ENCODE peak calls at places on chromosomes 7 and 10, in four cellular contexts. F is HFF-Myc, Q is right atrium auricular region, G is body of pancreas. M is an unnamed sample.

GRCh38 chr10:114168450-114169009 is 5.5 kb downstream of the CCDC186 start:
- DNase-seq in Q (no peak), F (no peak), G (no peak), M (no peak)

GRCh38 chr7:154789404-154789803 is 213.5 kb downstream of the PAXIP1 start:
- DNase-seq in G (no peak), F (no peak), Q (no peak), M (no peak)

GRCh38 chr10:124066744-124067714 is 26.4 kb downstream of the CHST15 start:
- DNase-seq in F (no peak), G (no peak), Q (no peak), M (no peak)

GRCh38 chr10:69653561-69653960 is 23.5 kb downstream of the FAM241B start:
- DNase-seq in Q (no peak), G (no peak), F (no peak), M (no peak)

GRCh38 chr10:128861018-128861565 is 605.9 kb upstream of the MGMT start:
- DNase-seq in F (no peak), G (no peak), Q (peak; percentile 53), M (no peak)

GRCh38 chr10:128530301-128530700 is 404.1 kb upstream of the MKI67 start:
- DNase-seq in Q (no peak), F (no peak), G (no peak), M (no peak)

GRCh38 chr10:8017276-8017675 is 37.2 kb upstream of the GATA3 start:
- DNase-seq in Q (no peak), F (no peak), G (no peak), M (no peak)

GRCh38 chr7:45564485-45564884 is 9.7 kb upstream of the ADCY1 start:
- DNase-seq in Q (no peak), F (no peak), G (no peak), M (no peak)

GRCh38 chr7:158017226-158018060 is 570.2 kb downstream of the PTPRN2 start:
- DNase-seq in F (no peak), G (no peak), Q (peak; percentile 36), M (no peak)

GRCh38 chr7:14691597-14692203 is 210.9 kb downstream of the DGKB start:
- DNase-seq in G (peak; percentile 61), Q (peak; percentile 64), F (no peak), M (peak; percentile 57)

GRCh38 chr10:19925064-19925463 is 108.8 kb downstream of the PLXDC2 start:
- DNase-seq in Q (no peak), G (no peak), F (no peak), M (no peak)

GRCh38 chr7:28383949-28384348 is 28.4 kb upstream of the CREB5 start:
- DNase-seq in F (no peak), Q (no peak), G (no peak), M (no peak)

GRCh38 chr10:124157286-124157685 is 63.9 kb upstream of the CHST15 start:
- DNase-seq in G (no peak), Q (no peak), F (no peak), M (no peak)

GRCh38 chr7:25392571-25393338 is 164.5 kb upstream of the NPVF start:
- DNase-seq in F (no peak), Q (no peak), G (no peak), M (no peak)

GRCh38 chr10:52459097-52459496 is 145.0 kb downstream of the DKK1 start:
- DNase-seq in Q (no peak), F (no peak), G (no peak), M (no peak)

GRCh38 chr7:23277359-23277989 is 21.7 kb upstream of the MALSU1 start:
- DNase-seq in G (peak; percentile 32), Q (no peak), F (peak; percentile 50), M (peak; percentile 78)

GRCh38 chr7:94368371-94368791 is 26.3 kb upstream of the COL1A2 start:
- DNase-seq in F (peak; percentile 96), Q (no peak), G (no peak), M (no peak)

GRCh38 chr7:48875300-48875916 is 48.9 kb upstream of the CDC14C start:
- DNase-seq in Q (no peak), F (no peak), G (peak; percentile 24), M (peak; percentile 71)

GRCh38 chr7:120794100-120794729 is 63.7 kb downstream of the TSPAN12 start:
- DNase-seq in Q (no peak), F (no peak), G (no peak), M (no peak)

GRCh38 chr10:109941193-109941872 is 18.0 kb upstream of the XPNPEP1 start:
- DNase-seq in F (no peak), Q (no peak), G (no peak), M (no peak)

GRCh38 chr7:110130669-110131068 is 960.3 kb upstream of the LRRN3 start:
- DNase-seq in F (no peak), Q (no peak), G (no peak), M (no peak)
- TF ChIP-seq CTCF in F (no peak), Q (no peak), G (no peak), M (no peak)

GRCh38 chr10:86305521-86305920 is 61.1 kb downstream of the GRID1 start:
- DNase-seq in G (no peak), F (no peak), Q (no peak), M (no peak)

GRCh38 chr10:86310291-86310690 is 56.3 kb downstream of the GRID1 start:
- DNase-seq in G (no peak), F (no peak), Q (no peak), M (no peak)

GRCh38 chr10:86306628-86307278 is 59.8 kb downstream of the GRID1 start:
- DNase-seq in F (no peak), G (no peak), Q (no peak), M (peak; percentile 13)

GRCh38 chr10:86310702-86311101 is 55.9 kb downstream of the GRID1 start:
- DNase-seq in F (no peak), Q (no peak), G (no peak), M (no peak)

GRCh38 chr10:86308056-86308455 is 58.5 kb downstream of the GRID1 start:
- DNase-seq in F (no peak), Q (no peak), G (no peak), M (no peak)
- TF ChIP-seq CTCF in F (no peak), Q (no peak), G (no peak), M (no peak)

GRCh38 chr7:130719550-130719949 is 14.5 kb downstream of the KLF14 start:
- DNase-seq in Q (no peak), F (no peak), G (no peak), M (no peak)

GRCh38 chr7:130723784-130724183 is 10.2 kb downstream of the KLF14 start:
- DNase-seq in G (no peak), Q (no peak), F (no peak), M (no peak)

DNA sequence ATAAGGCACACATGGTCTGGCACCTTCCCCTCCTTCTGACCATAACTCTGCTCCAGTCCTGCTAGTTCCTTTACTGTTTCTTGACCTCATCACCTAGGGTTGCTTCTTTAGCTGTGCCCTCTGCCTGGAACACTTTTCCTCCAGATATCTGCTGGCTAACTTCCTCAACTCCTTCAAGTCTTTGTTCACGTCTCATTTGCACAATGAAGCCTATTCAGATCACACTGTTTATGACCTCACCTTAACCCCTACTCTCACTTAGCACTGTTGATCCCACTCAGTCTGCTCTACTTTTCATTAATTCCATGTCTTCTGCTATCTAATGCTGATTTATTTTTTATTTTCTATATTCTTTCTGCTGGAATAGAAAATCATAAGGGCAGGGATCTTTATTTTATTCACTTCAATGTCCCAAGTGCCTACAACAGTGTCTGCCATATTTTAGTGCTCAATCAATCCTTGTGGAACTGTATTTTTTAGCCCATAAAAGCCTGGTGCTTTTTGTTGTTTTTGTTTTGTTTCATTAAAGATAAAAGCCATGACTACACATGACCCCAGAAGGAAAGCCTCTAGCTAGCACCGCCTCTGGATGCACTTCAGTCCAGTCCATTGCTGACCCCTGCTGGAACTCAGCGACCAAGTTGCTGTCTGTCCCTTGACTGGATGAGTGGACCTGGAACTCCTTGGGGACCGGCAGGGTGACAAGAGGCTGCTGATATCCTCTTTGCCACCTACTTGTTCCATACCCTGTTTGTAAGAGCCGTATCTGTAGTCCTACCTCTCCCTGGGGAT is 12.3 kb downstream of the KLF14 start:
- DNase-seq in Q (peak; percentile 81), G (peak; percentile 75), F (peak; percentile 32), M (peak; percentile 69)
- TF ChIP-seq CTCF in Q (peak; percentile 52), G (peak; percentile 71), F (peak; percentile 64), M (peak; percentile 39)

GRCh38 chr10:92552310-92552709 is 21.6 kb downstream of the IDE start:
- DNase-seq in Q (no peak), F (no peak), G (no peak), M (no peak)
- TF ChIP-seq CTCF in Q (no peak), F (peak; percentile 36), G (no peak), M (no peak)

DNA sequence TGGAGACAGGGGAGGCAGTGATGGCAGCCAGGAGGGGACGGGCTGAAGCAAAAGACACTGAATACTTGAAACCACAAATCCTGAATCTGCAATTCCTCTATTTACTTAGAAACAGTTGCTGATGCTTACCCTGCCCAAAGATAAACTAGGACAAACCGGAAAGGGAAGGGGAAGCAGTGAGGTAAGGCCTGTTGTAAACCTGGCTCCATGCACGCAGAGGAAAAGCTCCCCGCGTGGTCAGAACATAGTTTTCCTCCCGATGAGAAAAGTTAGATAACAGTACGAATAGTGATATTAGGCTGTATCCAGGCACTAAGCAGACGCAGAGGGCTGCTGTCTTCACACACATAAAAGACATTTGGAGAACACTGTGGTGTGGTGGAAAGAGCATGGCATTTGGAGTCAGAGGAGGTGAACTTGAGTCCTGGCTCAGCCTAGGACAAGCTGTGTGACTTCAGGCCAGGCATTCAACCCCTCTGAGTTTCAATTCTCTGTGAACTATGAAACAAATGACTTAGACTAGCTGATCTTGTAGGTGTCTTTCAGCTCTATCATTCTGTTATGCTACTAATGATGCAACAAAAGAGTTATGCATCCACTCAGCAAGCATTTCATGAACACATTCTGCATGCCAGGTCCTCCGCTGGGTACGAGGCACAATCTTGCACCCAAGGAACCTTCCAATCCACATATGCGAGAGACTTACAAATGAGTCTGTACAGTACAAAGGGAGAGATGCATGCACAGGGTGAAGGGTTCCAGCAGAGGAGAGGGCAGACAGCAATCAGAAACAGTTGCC is 80.9 kb downstream of the SORBS1 start:
- DNase-seq in G (no peak), Q (peak; percentile 91), F (no peak), M (no peak)
- TF ChIP-seq CTCF in G (no peak), Q (no peak), F (no peak), M (no peak)

DNA sequence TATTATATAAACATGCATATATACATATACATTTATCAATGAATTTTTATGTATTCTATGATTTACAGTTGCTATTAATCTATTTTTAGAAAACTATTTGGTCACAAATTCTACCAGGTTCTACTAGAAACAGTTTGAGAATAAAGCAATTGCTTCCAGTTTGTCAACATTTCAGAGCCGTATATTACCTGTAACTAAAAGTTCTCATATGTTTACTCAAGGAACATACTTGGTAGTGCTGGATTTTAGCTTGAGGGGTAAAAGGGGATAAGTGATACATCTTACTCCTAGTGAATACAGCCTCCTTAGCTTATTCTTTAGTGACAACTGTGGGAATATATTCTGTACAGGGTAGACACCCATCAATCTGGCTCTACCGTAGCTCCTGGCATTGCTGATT is 1590.5 kb upstream of the LRRTM3 start:
- DNase-seq in Q (no peak), G (no peak), F (no peak), M (no peak)
- TF ChIP-seq CTCF in Q (no peak), G (no peak), F (no peak), M (no peak)

GRCh38 chr7:17556247-17556646 is 257.8 kb downstream of the AHR start:
- DNase-seq in G (no peak), F (no peak), Q (no peak), M (no peak)
- TF ChIP-seq CTCF in G (no peak), F (no peak), Q (no peak), M (no peak)

GRCh38 chr7:42110333-42110732 is 126.7 kb downstream of the GLI3 start:
- DNase-seq in Q (no peak), G (no peak), F (no peak), M (no peak)

GRCh38 chr7:42117201-42117600 is 119.8 kb downstream of the GLI3 start:
- DNase-seq in G (no peak), F (no peak), Q (no peak), M (no peak)

GRCh38 chr7:42115795-42116194 is 121.2 kb downstream of the GLI3 start:
- DNase-seq in G (no peak), F (no peak), Q (no peak), M (no peak)
- TF ChIP-seq CTCF in G (no peak), F (no peak), Q (no peak), M (no peak)

GRCh38 chr10:29243750-29244149 is 45.1 kb upstream of the LYZL1 start:
- DNase-seq in G (peak; percentile 38), F (no peak), Q (no peak), M (peak; percentile 32)
- TF ChIP-seq CTCF in G (no peak), F (peak; percentile 47), Q (no peak), M (peak; percentile 26)

M was measured in Calu3.